ENCODE peak calls at places on chromosome 12, in nine cellular contexts. Z is SHP77 treated with DMSO at 0.1 percent for 48 hours, Q is Right ventricle myocardium superior, K is tibial nerve, C is HTR-8/SVneo, W is Caki2, V is fibroblast of lung, E is AG04450, H is RWPE1. T is an unnamed sample.

GRCh38 chr12:47935196-47935595 is 28.2 kb upstream of the TMEM106C start:
- DNase-seq in Z (no peak), Q (peak; percentile 75), K (no peak), C (peak; percentile 41), W (no peak), V (peak; percentile 87), E (peak; percentile 72), H (no peak), T (peak; percentile 74)

GRCh38 chr12:54222609-54223008 is 33.8 kb upstream of the SMUG1 start:
- DNase-seq in Z (no peak), Q (no peak), K (no peak), C (peak; percentile 54), W (peak; percentile 61), V (peak; percentile 93), E (peak; percentile 90), H (no peak), T (peak; percentile 99)

GRCh38 chr12:92561543-92561899 is 141.3 kb upstream of the PLEKHG7 start:
- DNase-seq in Z (no peak), Q (no peak), K (peak; percentile 28), C (no peak), W (peak; percentile 30), V (peak; percentile 99), E (peak; percentile 79), H (no peak), T (peak; percentile 69)

GRCh38 chr12:65832217-65832616 is 7.9 kb downstream of the HMGA2 start:
- DNase-seq in Z (no peak), Q (no peak), K (no peak), C (no peak), W (no peak), V (no peak), E (no peak), H (no peak), T (no peak)

GRCh38 chr12:100058482-100059029 is 73.8 kb upstream of the ANKS1B start:
- DNase-seq in Z (no peak), Q (no peak), K (no peak), C (peak; percentile 85), W (no peak), V (peak; percentile 86), E (peak; percentile 74), H (peak; percentile 43), T (peak; percentile 97)

GRCh38 chr12:4855121-4855924 is 54.4 kb upstream of the KCNA1 start:
- DNase-seq in Z (peak; percentile 36), Q (no peak), K (no peak), C (peak; percentile 76), W (peak; percentile 72), V (peak; percentile 78), E (peak; percentile 45), H (peak; percentile 56), T (peak; percentile 80)

GRCh38 chr12:7981446-7981845 is 45.5 kb upstream of the SLC2A3 start:
- DNase-seq in Z (no peak), Q (no peak), K (no peak), C (no peak), W (no peak), V (no peak), E (no peak), H (no peak), T (no peak)

GRCh38 chr12:103908877-103909276 is 21.3 kb upstream of the HSP90B1 start:
- DNase-seq in Z (no peak), Q (no peak), K (no peak), C (peak; percentile 46), W (no peak), V (no peak), E (no peak), H (no peak), T (peak; percentile 39)

GRCh38 chr12:111881712-111882111 is 39.7 kb downstream of the MAPKAPK5 start:
- DNase-seq in Z (no peak), Q (no peak), K (no peak), C (no peak), W (no peak), V (no peak), E (no peak), H (no peak), T (no peak)

GRCh38 chr12:123532808-123533649 is 490 bp downstream of the RILPL1 start:
- DNase-seq in Z (no peak), Q (peak; percentile 70), K (peak; percentile 23), C (peak; percentile 45), W (peak; percentile 58), V (peak; percentile 36), E (no peak), H (no peak), T (peak; percentile 27)

GRCh38 chr12:106296179-106296877 is 6.2 kb upstream of the TCP11L2 start:
- DNase-seq in Z (no peak), Q (no peak), K (no peak), C (peak; percentile 25), W (no peak), V (peak; percentile 87), E (no peak), H (peak; percentile 80), T (peak; percentile 96)

GRCh38 chr12:91382081-91382543 is 199.5 kb upstream of the DCN start:
- DNase-seq in Z (peak; percentile 46), Q (peak; percentile 85), K (peak; percentile 81), C (peak; percentile 23), W (peak; percentile 61), V (peak; percentile 84), E (peak; percentile 62), H (peak; percentile 39), T (peak; percentile 54)

GRCh38 chr12:118874698-118875548 is 106.4 kb upstream of the SRRM4 start:
- DNase-seq in Z (no peak), Q (no peak), K (no peak), C (no peak), W (no peak), V (no peak), E (no peak), H (no peak), T (no peak)

GRCh38 chr12:88876867-88877266 is 296.6 kb upstream of the KITLG start:
- DNase-seq in Z (no peak), Q (no peak), K (no peak), C (no peak), W (no peak), V (no peak), E (no peak), H (no peak), T (peak; percentile 21)

GRCh38 chr12:132617822-132618682 is 524 bp upstream of the P2RX2 start:
- DNase-seq in Z (no peak), Q (no peak), K (no peak), C (no peak), W (no peak), V (no peak), E (no peak), H (no peak), T (no peak)

GRCh38 chr12:132066345-132066685 is 77.8 kb downstream of the DDX51 start:
- DNase-seq in Z (no peak), Q (no peak), K (no peak), C (no peak), W (no peak), V (no peak), E (no peak), H (no peak), T (no peak)

GRCh38 chr12:105480162-105480561 is 149.7 kb downstream of the C12orf75 start:
- DNase-seq in Z (no peak), Q (no peak), K (no peak), C (no peak), W (no peak), V (no peak), E (no peak), H (no peak), T (peak; percentile 36)

GRCh38 chr12:26403601-26404000 is 208.2 kb downstream of the SSPN start:
- DNase-seq in Z (no peak), Q (no peak), K (no peak), C (no peak), W (no peak), V (no peak), E (no peak), H (no peak), T (no peak)

GRCh38 chr12:98533723-98534251 is 18.4 kb downstream of the TMPO start:
- DNase-seq in Z (no peak), Q (no peak), K (no peak), C (no peak), W (no peak), V (peak; percentile 49), E (no peak), H (no peak), T (peak; percentile 8)

GRCh38 chr12:116055895-116056607 is 221.4 kb downstream of the MED13L start:
- DNase-seq in Z (no peak), Q (no peak), K (no peak), C (no peak), W (no peak), V (no peak), E (no peak), H (no peak), T (no peak)

GRCh38 chr12:132544173-132544468 is 54.2 kb downstream of the FBRSL1 start:
- DNase-seq in Z (no peak), Q (no peak), K (no peak), C (no peak), W (no peak), V (no peak), E (no peak), H (no peak), T (no peak)

GRCh38 chr12:32874083-32874482 is 22.5 kb downstream of the PKP2 start:
- DNase-seq in Z (no peak), Q (no peak), K (no peak), C (no peak), W (no peak), V (no peak), E (no peak), H (no peak), T (no peak)

GRCh38 chr12:13450231-13451080 is 253.9 kb downstream of the EMP1 start:
- DNase-seq in Z (no peak), Q (no peak), K (no peak), C (no peak), W (no peak), V (no peak), E (no peak), H (no peak), T (no peak)

GRCh38 chr12:103503546-103504480 is 8.0 kb upstream of the C12orf42 start:
- DNase-seq in Z (no peak), Q (no peak), K (no peak), C (no peak), W (no peak), V (no peak), E (no peak), H (no peak), T (no peak)

GRCh38 chr12:104187446-104188155 is 28.0 kb upstream of the TXNRD1 start:
- DNase-seq in Z (peak; percentile 49), Q (no peak), K (no peak), C (no peak), W (no peak), V (no peak), E (no peak), H (no peak), T (no peak)

GRCh38 chr12:122878780-122879612 is 16.9 kb downstream of the VPS37B start:
- DNase-seq in Z (no peak), Q (peak; percentile 35), K (no peak), C (no peak), W (no peak), V (no peak), E (no peak), H (no peak), T (no peak)

GRCh38 chr12:51729331-51729730 is 119.2 kb downstream of the FIGNL2 start:
- DNase-seq in Z (no peak), Q (no peak), K (no peak), C (no peak), W (no peak), V (peak; percentile 18), E (no peak), H (no peak), T (peak; percentile 16)

GRCh38 chr12:65868133-65868705 is 43.9 kb downstream of the HMGA2 start:
- DNase-seq in Z (no peak), Q (no peak), K (no peak), C (peak; percentile 15), W (no peak), V (peak; percentile 96), E (peak; percentile 80), H (peak; percentile 57), T (peak; percentile 77)

GRCh38 chr12:53561590-53561953 is 54.3 kb upstream of the NPFF start:
- DNase-seq in Z (no peak), Q (no peak), K (no peak), C (peak; percentile 78), W (peak; percentile 81), V (peak; percentile 88), E (peak; percentile 63), H (peak; percentile 87), T (peak; percentile 93)

GRCh38 chr12:79826267-79827128 is 108.4 kb downstream of the PPP1R12A start:
- DNase-seq in Z (no peak), Q (no peak), K (no peak), C (no peak), W (no peak), V (no peak), E (no peak), H (no peak), T (no peak)

GRCh38 chr12:48618541-48618940 is 48.7 kb upstream of the LALBA start:
- DNase-seq in Z (peak; percentile 54), Q (peak; percentile 60), K (peak; percentile 39), C (peak; percentile 82), W (peak; percentile 57), V (peak; percentile 76), E (peak; percentile 26), H (peak; percentile 70), T (peak; percentile 65)

T was measured in HFFc6.